ENCODE peak calls at places on chromosomes 13 and 19, in six cellular contexts. W, M, C, G, K and R are unnamed samples.
A peak's percentile ranks its signal among the peaks of the same experiment; 100 is the strongest.

GRCh38 chr19:45296365-45296764 is 26.3 kb downstream of the CKM start:
- DNase-seq in M (no peak), W (no peak), G (no peak), C (no peak), K (no peak), R (no peak)

GRCh38 chr13:50198508-50198907 is 183.3 kb downstream of the KCNRG start:
- DNase-seq in K (no peak), G (no peak), C (no peak), M (no peak), W (no peak), R (no peak)

GRCh38 chr19:49430678-49431329 is 5.6 kb downstream of the GFY start:
- DNase-seq in M (peak; percentile 46), G (no peak), K (no peak), C (no peak), W (no peak), R (no peak)

GRCh38 chr19:56071151-56071550 is 49.9 kb downstream of the ZNF787 start:
- DNase-seq in W (no peak), G (peak; percentile 50), C (no peak), K (no peak), M (no peak), R (no peak)

GRCh38 chr13:111853766-111854165 is 213.2 kb upstream of the SOX1 start:
- DNase-seq in G (no peak), W (no peak), M (no peak), K (no peak), C (no peak), R (no peak)

GRCh38 chr19:44754743-44755066 is 6.2 kb downstream of the BCL3 start:
- DNase-seq in M (no peak), W (no peak), G (no peak), C (no peak), K (no peak), R (no peak)

GRCh38 chr13:48398450-48399095 is 14.3 kb downstream of the LPAR6 start:
- DNase-seq in W (no peak), M (no peak), K (no peak), C (no peak), G (no peak), R (no peak)

GRCh38 chr13:29260684-29261083 is 334.8 kb downstream of the SLC7A1 start:
- DNase-seq in G (no peak), W (no peak), C (no peak), M (no peak), K (no peak), R (no peak)

GRCh38 chr13:20118268-20119140 is 42.3 kb downstream of the GJA3 start:
- DNase-seq in G (no peak), K (no peak), W (peak; percentile 35), C (peak; percentile 5), M (peak; percentile 27), R (peak; percentile 26)

GRCh38 chr13:86881390-86881789 is 789.8 kb upstream of the SLITRK5 start:
- DNase-seq in C (no peak), M (no peak), G (no peak), W (no peak), K (no peak), R (no peak)

GRCh38 chr19:12365094-12365371 is 450 bp downstream of the ZNF442 start:
- DNase-seq in W (peak; percentile 14), M (no peak), C (no peak), G (no peak), K (no peak), R (no peak)

GRCh38 chr19:3269972-3270667 is 45.7 kb downstream of the CELF5 start:
- DNase-seq in W (no peak), K (no peak), M (no peak), C (no peak), G (no peak), R (no peak)

GRCh38 chr19:42010245-42011126 is 16.5 kb upstream of the ATP1A3 start:
- DNase-seq in K (no peak), C (no peak), G (no peak), W (no peak), M (no peak), R (no peak)

GRCh38 chr19:18113827-18114226 is 16.2 kb downstream of the MAST3 start:
- DNase-seq in M (no peak), W (no peak), K (no peak), G (no peak), C (no peak), R (no peak)

GRCh38 chr13:78239681-78240080 is 321.1 kb upstream of the EDNRB start:
- DNase-seq in M (no peak), G (no peak), C (no peak), W (no peak), K (no peak), R (no peak)

GRCh38 chr13:48344264-48344663 is 40.7 kb downstream of the RB1 start:
- DNase-seq in K (no peak), G (no peak), W (no peak), C (no peak), M (no peak), R (no peak)

GRCh38 chr13:52164989-52165388 is 5.6 kb upstream of the NEK3 start:
- DNase-seq in G (no peak), C (no peak), W (no peak), K (no peak), M (no peak), R (no peak)

GRCh38 chr13:47237571-47237970 is 340.7 kb upstream of the HTR2A start:
- DNase-seq in W (no peak), C (no peak), K (no peak), G (no peak), M (no peak), R (no peak)

GRCh38 chr13:50375792-50376191 is 360.5 kb downstream of the KCNRG start:
- DNase-seq in M (no peak), K (no peak), G (no peak), C (no peak), W (no peak), R (no peak)

GRCh38 chr13:113305208-113305607 is 8.2 kb downstream of the LAMP1 start:
- DNase-seq in M (no peak), K (no peak), G (no peak), C (no peak), W (no peak), R (no peak)

GRCh38 chr13:94305463-94305862 is 174.0 kb downstream of the DCT start:
- DNase-seq in W (no peak), C (no peak), G (no peak), K (no peak), M (no peak), R (no peak)

GRCh38 chr19:40530091-40530901 is 46.4 kb upstream of the SHKBP1 start:
- DNase-seq in G (no peak), W (peak; percentile 32), M (no peak), K (no peak), C (no peak), R (no peak)

GRCh38 chr19:18093439-18094161 is 4.0 kb upstream of the MAST3 start:
- DNase-seq in W (no peak), G (no peak), M (no peak), K (no peak), C (no peak), R (no peak)